ENCODE peak calls at places on chromosomes 7 and 10, in six cellular contexts. E is foreskin fibroblast, L is AG04450, A is A549, V is PC-3, W is spleen. I is an unnamed sample.

GRCh38 chr7:116782177-116782711 is 80.1 kb upstream of the CAPZA2 start:
- DNase-seq in E (peak; percentile 76), L (no peak), A (no peak), V (peak; percentile 46), W (no peak), I (peak; percentile 48)

GRCh38 chr10:71434760-71435394 is 38.2 kb downstream of the CDH23 start:
- DNase-seq in E (no peak), L (no peak), A (no peak), V (no peak), W (peak; percentile 47), I (no peak)

GRCh38 chr10:126090911-126091728 is 194.8 kb downstream of the FANK1 start:
- DNase-seq in E (peak; percentile 98), L (peak; percentile 76), A (peak; percentile 64), V (peak; percentile 94), W (no peak), I (peak; percentile 69)

GRCh38 chr10:102645388-102645740 is 1.1 kb downstream of the TRIM8 start:
- DNase-seq in E (no peak), L (no peak), A (peak; percentile 55), V (peak; percentile 55), W (peak; percentile 91), I (peak; percentile 57)

GRCh38 chr7:40093631-40094350 is 40.6 kb downstream of the MPLKIP start:
- DNase-seq in E (no peak), L (no peak), A (no peak), V (no peak), W (no peak), I (no peak)

GRCh38 chr10:109007514-109007913 is 915.8 kb downstream of the XPNPEP1 start:
- DNase-seq in E (no peak), L (no peak), A (no peak), V (no peak), W (no peak), I (no peak)

GRCh38 chr10:30639946-30640786 is 10.6 kb upstream of the LYZL2 start:
- DNase-seq in E (peak; percentile 87), L (peak; percentile 42), A (peak; percentile 49), V (peak; percentile 63), W (no peak), I (peak; percentile 85)

GRCh38 chr10:71868192-71868697 is 17.2 kb upstream of the PSAP start:
- DNase-seq in E (peak; percentile 92), L (no peak), A (peak; percentile 57), V (peak; percentile 43), W (peak; percentile 77), I (peak; percentile 72)

GRCh38 chr10:29590598-29591415 is 44.0 kb downstream of the SVIL start:
- DNase-seq in E (peak; percentile 85), L (peak; percentile 37), A (peak; percentile 33), V (peak; percentile 62), W (no peak), I (peak; percentile 81)

GRCh38 chr7:138797715-138798320 is at the start of the genes ATP6V0A4 and TMEM213:
- DNase-seq in E (no peak), L (no peak), A (no peak), V (no peak), W (peak; percentile 66), I (no peak)

GRCh38 chr10:132194726-132195125 is 8.0 kb downstream of the DPYSL4 start:
- DNase-seq in E (no peak), L (no peak), A (no peak), V (no peak), W (peak; percentile 59), I (no peak)

GRCh38 chr7:117092801-117093200 is 139.5 kb downstream of the ST7 start:
- DNase-seq in E (peak; percentile 88), L (peak; percentile 60), A (no peak), V (no peak), W (no peak), I (no peak)

GRCh38 chr10:63209703-63210102 is 76.6 kb downstream of the NRBF2 start:
- DNase-seq in E (peak; percentile 37), L (no peak), A (no peak), V (peak; percentile 53), W (no peak), I (no peak)

GRCh38 chr10:3825862-3826351 is 40.9 kb upstream of the KLF6 start:
- DNase-seq in E (peak; percentile 68), L (no peak), A (no peak), V (no peak), W (no peak), I (peak; percentile 79)

DNA sequence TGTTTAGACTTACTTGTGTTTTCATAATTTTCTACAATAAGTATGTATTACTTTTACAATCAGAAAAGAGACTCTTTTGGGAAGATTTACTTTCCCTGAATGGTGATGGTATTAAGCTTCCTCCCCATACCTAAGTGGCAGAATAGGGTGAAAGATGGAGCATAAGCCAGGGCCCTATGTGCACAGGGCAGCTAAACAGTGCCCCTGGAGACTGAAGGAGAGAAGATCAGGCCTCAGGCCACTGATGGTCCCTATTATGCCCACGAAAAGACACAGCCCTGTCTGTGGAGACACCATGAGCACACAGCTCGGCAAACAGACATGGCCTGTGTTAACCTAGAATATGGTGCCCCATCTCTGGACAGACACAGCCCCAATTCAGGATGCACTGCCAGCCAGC is 139.4 kb downstream of the OAT start:
- DNase-seq in E (no peak), L (no peak), A (no peak), V (no peak), W (no peak), I (no peak)
- TF ChIP-seq CTCF in E (no peak), L (no peak), A (no peak), V (no peak), W (no peak), I (no peak)

GRCh38 chr7:7989985-7990761 is 21.6 kb downstream of the GLCCI1 start:
- DNase-seq in E (no peak), L (no peak), A (no peak), V (no peak), W (no peak), I (no peak)
- H3K4me3 ChIP-seq in E (no peak overlapping the region), L (no peak overlapping the region), A (no peak overlapping the region), V (peak overlapping the region; percentile 62), W (peak overlapping the region; percentile 32), I (no peak overlapping the region)

DNA sequence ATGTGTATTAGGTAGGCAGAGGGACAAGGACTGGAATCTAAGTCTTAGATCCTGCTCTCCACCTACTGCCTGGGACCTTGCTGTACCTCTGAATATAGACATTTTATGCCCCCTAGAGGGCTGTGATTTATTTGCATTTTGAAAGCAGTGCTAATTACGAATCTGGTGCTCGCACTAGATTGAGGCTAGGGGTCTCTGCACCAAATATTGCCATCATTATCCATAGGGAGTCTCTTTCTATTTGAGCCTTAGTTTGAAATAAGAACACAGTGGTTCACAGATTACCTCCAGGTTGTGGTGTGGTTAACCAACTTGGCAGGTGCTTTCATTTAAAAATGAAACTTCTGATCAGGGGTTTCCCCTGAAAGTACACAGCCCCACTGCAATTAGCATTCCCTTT is 41.8 kb downstream of the CNNM1 start:
- DNase-seq in E (peak; percentile 64), L (no peak), A (peak; percentile 61), V (no peak), W (no peak), I (peak; percentile 32)
- TF ChIP-seq CTCF in E (peak; percentile 67), L (peak; percentile 38), A (peak; percentile 80), V (no peak), W (no peak), I (peak; percentile 41)

GRCh38 chr7:158609313-158609974 is 21.8 kb upstream of the PTPRN2 start:
- DNase-seq in E (no peak), L (no peak), A (no peak), V (no peak), W (no peak), I (no peak)

GRCh38 chr7:158613481-158613880 is 25.9 kb upstream of the PTPRN2 start:
- DNase-seq in E (no peak), L (no peak), A (no peak), V (no peak), W (no peak), I (peak; percentile 6)

GRCh38 chr7:158614695-158615094 is 27.1 kb upstream of the PTPRN2 start:
- DNase-seq in E (peak; percentile 72), L (peak; percentile 6), A (no peak), V (peak; percentile 13), W (no peak), I (peak; percentile 39)

GRCh38 chr7:158612546-158612945 is 24.9 kb upstream of the PTPRN2 start:
- DNase-seq in E (no peak), L (no peak), A (no peak), V (no peak), W (no peak), I (no peak)

GRCh38 chr7:158611541-158611940 is 23.9 kb upstream of the PTPRN2 start:
- DNase-seq in E (no peak), L (no peak), A (no peak), V (no peak), W (no peak), I (no peak)
- H3K4me3 ChIP-seq in E (no peak overlapping the region), L (no peak overlapping the region), A (no peak overlapping the region), V (no peak overlapping the region), W (no peak overlapping the region), I (no peak overlapping the region)

DNA sequence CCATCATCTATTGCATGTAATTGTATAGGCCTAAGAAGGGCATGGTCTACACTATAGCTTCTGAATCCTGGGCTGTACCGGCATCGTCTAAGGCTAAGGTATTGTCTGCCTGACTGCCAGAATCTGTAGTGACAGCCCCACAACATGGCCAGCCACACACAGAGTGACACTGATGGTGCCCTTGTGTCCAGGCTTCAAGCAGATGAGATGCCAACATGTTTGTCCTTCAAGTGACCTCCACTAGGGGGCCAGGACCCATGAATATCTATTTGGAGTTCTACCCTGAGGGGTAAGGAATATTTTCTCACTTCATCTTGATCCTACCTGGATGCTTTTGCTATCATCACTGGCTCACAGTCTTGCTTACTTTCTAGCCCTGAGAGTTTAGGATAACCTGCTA is 1.5 kb downstream of the CYP3A7 start:
- DNase-seq in E (peak; percentile 19), L (no peak), A (peak; percentile 26), V (no peak), W (no peak), I (no peak)
- TF ChIP-seq CTCF in E (peak; percentile 36), L (peak; percentile 29), A (peak; percentile 40), V (peak; percentile 38), W (no peak), I (peak; percentile 34)

GRCh38 chr10:48656928-48657327 is 27.7 kb upstream of the WDFY4 start:
- DNase-seq in E (no peak), L (no peak), A (no peak), V (no peak), W (peak; percentile 78), I (no peak)

GRCh38 chr10:48653944-48654698 is 30.6 kb upstream of the WDFY4 start:
- DNase-seq in E (no peak), L (no peak), A (no peak), V (no peak), W (no peak), I (no peak)

GRCh38 chr10:48656241-48656921 is 28.3 kb upstream of the WDFY4 start:
- DNase-seq in E (peak; percentile 98), L (peak; percentile 78), A (peak; percentile 58), V (peak; percentile 97), W (peak; percentile 99), I (peak; percentile 95)

GRCh38 chr10:48653347-48653746 is 31.3 kb upstream of the WDFY4 start:
- DNase-seq in E (no peak), L (no peak), A (no peak), V (no peak), W (no peak), I (no peak)

GRCh38 chr10:48655426-48656240 is 29.0 kb upstream of the WDFY4 start:
- DNase-seq in E (peak; percentile 89), L (no peak), A (peak; percentile 33), V (peak; percentile 74), W (peak; percentile 90), I (peak; percentile 59)
- H3K4me3 ChIP-seq in E (peak overlapping the region; percentile 57), L (peak overlapping the region; percentile 64), A (peak overlapping the region; percentile 56), V (peak overlapping the region; percentile 75), W (peak overlapping the region; percentile 70), I (peak overlapping the region; percentile 58)